ENCODE peak calls at places on chromosomes 1 and 21, in six cellular contexts. D is MCF 10A; N is occipital lobe; R is H9; A is stimulated activated CD4-positive, alpha-beta T cell treated with anti-CD3 and anti-CD28 coated beads, Interleukin-15, amount 100 ng/mL, for 1 hour; M is GM10248. O is an unnamed sample.

GRCh38 chr1:194159941-194160340 is 973.5 kb upstream of the B3GALT2 start:
- DNase-seq in M (no peak), R (no peak), D (peak), A (no peak), N (no peak), O (no peak)

GRCh38 chr1:2322065-2322571 is 69.2 kb downstream of the MORN1 start:
- DNase-seq in N (no peak), A (no peak), D (no peak), M (no peak), R (peak), O (no peak)

GRCh38 chr21:17925000-17925610 is 105.9 kb upstream of the C21orf91 start:
- DNase-seq in A (no peak), N (no peak), M (peak), D (peak), R (peak), O (peak)

GRCh38 chr21:39788383-39788782 is 43.4 kb downstream of the IGSF5 start:
- DNase-seq in N (peak), D (peak), A (no peak), M (no peak), R (peak), O (peak)

GRCh38 chr1:199353906-199354305 is 673.6 kb upstream of the NR5A2 start:
- DNase-seq in N (no peak), R (no peak), D (no peak), M (no peak), A (no peak), O (no peak)

GRCh38 chr21:45441431-45442255 is 36.7 kb downstream of the COL18A1 start:
- DNase-seq in N (no peak), D (no peak), R (no peak), A (no peak), M (no peak), O (no peak)

GRCh38 chr21:33268736-33269441 is 2.7 kb downstream of the IL10RB start:
- DNase-seq in N (no peak), M (peak), D (peak), R (no peak), A (peak), O (no peak)

GRCh38 chr1:30415171-30415940 is 308.0 kb downstream of the MATN1 start:
- DNase-seq in A (no peak), R (peak), M (peak), D (no peak), N (no peak), O (peak)

GRCh38 chr1:117860906-117861610 is 68.4 kb downstream of the GDAP2 start:
- DNase-seq in N (peak), M (no peak), R (no peak), A (no peak), D (no peak), O (no peak)

GRCh38 chr1:204041803-204042505 is 31.0 kb upstream of the SOX13 start:
- DNase-seq in N (no peak), A (no peak), D (no peak), R (no peak), M (no peak), O (no peak)

GRCh38 chr1:78440381-78440793 is 50.4 kb upstream of the PTGFR start:
- DNase-seq in R (no peak), D (no peak), A (no peak), M (no peak), N (no peak), O (no peak)

GRCh38 chr1:27614625-27615344 is 10.8 kb upstream of the AHDC1 start:
- DNase-seq in A (no peak), R (peak), D (no peak), N (no peak), M (no peak), O (peak)

GRCh38 chr1:95116666-95117206 is 419 bp upstream of the TLCD4 start:
- DNase-seq in D (peak), M (peak), N (peak), A (peak), R (peak), O (peak)

GRCh38 chr1:192010406-192010805 is 147.9 kb upstream of the RGS18 start:
- DNase-seq in M (no peak), D (peak), A (no peak), N (no peak), R (no peak), O (no peak)

GRCh38 chr1:192812420-192813209 is 3.8 kb downstream of the RGS2 start:
- DNase-seq in R (no peak), D (no peak), N (no peak), A (no peak), M (no peak), O (no peak)

GRCh38 chr1:184716158-184716557 is 38.5 kb downstream of the EDEM3 start:
- DNase-seq in R (no peak), N (no peak), A (no peak), M (no peak), D (no peak), O (no peak)

GRCh38 chr1:31587720-31588423 is 11.6 kb downstream of the TINAGL1 start:
- DNase-seq in R (peak), D (peak), M (peak), A (peak), N (no peak), O (peak)

GRCh38 chr1:37739222-37739621 is 25.7 kb downstream of the EPHA10 start:
- DNase-seq in M (no peak), N (no peak), D (peak), A (no peak), R (no peak), O (no peak)

GRCh38 chr1:161098161-161099068 is at the start of gene KLHDC9:
- DNase-seq in R (peak), M (peak), A (peak), D (no peak), N (peak), O (no peak)